ENCODE peak calls at places on chromosomes 11 and 22, in five cellular contexts. L is HS-5; G is amniotic stem cell; T is B cell; V is activated CD4-positive, alpha-beta T cell treated with anti-CD3 and anti-CD28 coated beads, Interleukin-2, amount 50 U/mL, for 48 hours. Y is an unnamed sample.

GRCh38 chr11:14894657-14895598 is 2.9 kb upstream of the CYP2R1 start:
- DNase-seq in T (no peak), L (no peak), G (no peak), V (peak; percentile 17), Y (no peak)

GRCh38 chr11:35247863-35248262 is 108.9 kb downstream of the CD44 start:
- DNase-seq in G (no peak), L (no peak), V (no peak), T (no peak), Y (no peak)

GRCh38 chr11:20026629-20027545 is 133.4 kb downstream of the DBX1 start:
- DNase-seq in L (no peak), G (no peak), V (no peak), T (no peak), Y (no peak)

GRCh38 chr11:72821920-72822799 is 7.9 kb downstream of the ATG16L2 start:
- DNase-seq in T (peak; percentile 85), V (peak; percentile 89), G (peak; percentile 65), L (no peak), Y (peak; percentile 94)

GRCh38 chr22:49349841-49350381 is 477.8 kb downstream of the BRD1 start:
- DNase-seq in T (no peak), L (no peak), V (no peak), G (no peak), Y (no peak)

GRCh38 chr11:57179701-57180100 is 2.1 kb upstream of the LRRC55 start:
- DNase-seq in L (no peak), G (no peak), T (no peak), V (no peak), Y (no peak)

GRCh38 chr11:76620471-76620870 is 50.1 kb downstream of the LRRC32 start:
- DNase-seq in T (no peak), G (peak; percentile 49), L (peak; percentile 86), V (no peak), Y (no peak)

GRCh38 chr11:125075242-125075625 is 12.1 kb downstream of the SLC37A2 start:
- DNase-seq in V (no peak), T (no peak), G (no peak), L (no peak), Y (no peak)

GRCh38 chr11:66007201-66007634 is 4.6 kb upstream of the CST6 start:
- DNase-seq in T (peak; percentile 18), L (no peak), V (no peak), G (no peak), Y (no peak)

GRCh38 chr11:35529971-35530495 is 4.6 kb upstream of the PAMR1 start:
- DNase-seq in V (no peak), L (peak; percentile 85), G (peak; percentile 53), T (no peak), Y (no peak)

Y was measured in caudate nucleus.